ENCODE peak calls at places on chromosomes 6 and 20, in four cellular contexts. One of them, this sample, is unnamed.

GRCh38 chr6:166935353-166935752 is 21.0 kb downstream of the RNASET2 start:
- DNase-seq in thyroid gland: no peak
- DNase-seq in brain microvascular endothelial cell: no peak
- DNase-seq in astrocyte of the cerebellum: no peak
- DNase-seq in this sample: peak; percentile 50

GRCh38 chr6:153058291-153058690 is 55.8 kb upstream of the MTRF1L start:
- DNase-seq in thyroid gland: no peak
- DNase-seq in brain microvascular endothelial cell: no peak
- DNase-seq in astrocyte of the cerebellum: peak; percentile 46
- DNase-seq in this sample: no peak

GRCh38 chr20:25749667-25750066 is 53.0 kb upstream of the ZNF337 start:
- DNase-seq in thyroid gland: no peak
- DNase-seq in brain microvascular endothelial cell: no peak
- DNase-seq in astrocyte of the cerebellum: no peak
- DNase-seq in this sample: no peak

GRCh38 chr20:63930971-63931553 is 25.2 kb downstream of the UCKL1 start:
- DNase-seq in thyroid gland: no peak
- DNase-seq in brain microvascular endothelial cell: no peak
- DNase-seq in astrocyte of the cerebellum: no peak
- DNase-seq in this sample: no peak

GRCh38 chr6:20292905-20293304 is 80.6 kb upstream of the MBOAT1 start:
- DNase-seq in thyroid gland: no peak
- DNase-seq in brain microvascular endothelial cell: no peak
- DNase-seq in astrocyte of the cerebellum: no peak
- DNase-seq in this sample: no peak

GRCh38 chr20:60123652-60124051 is 165.4 kb downstream of the CDH26 start:
- DNase-seq in thyroid gland: no peak
- DNase-seq in brain microvascular endothelial cell: no peak
- DNase-seq in astrocyte of the cerebellum: no peak
- DNase-seq in this sample: no peak

GRCh38 chr6:139764498-139764986 is 390.1 kb upstream of the CITED2 start:
- DNase-seq in thyroid gland: no peak
- DNase-seq in brain microvascular endothelial cell: peak; percentile 95
- DNase-seq in astrocyte of the cerebellum: peak; percentile 83
- DNase-seq in this sample: no peak

GRCh38 chr6:24441599-24441904 is 38.8 kb downstream of the MRS2 start:
- DNase-seq in thyroid gland: no peak
- DNase-seq in brain microvascular endothelial cell: no peak
- DNase-seq in astrocyte of the cerebellum: no peak
- DNase-seq in this sample: no peak

GRCh38 chr20:40961686-40962640 is 66.7 kb upstream of the TOP1 start:
- DNase-seq in thyroid gland: no peak
- DNase-seq in brain microvascular endothelial cell: no peak
- DNase-seq in astrocyte of the cerebellum: no peak
- DNase-seq in this sample: no peak

GRCh38 chr20:55693646-55694045 is 311.7 kb downstream of the CBLN4 start:
- DNase-seq in thyroid gland: no peak
- DNase-seq in brain microvascular endothelial cell: no peak
- DNase-seq in astrocyte of the cerebellum: no peak
- DNase-seq in this sample: no peak

GRCh38 chr20:420169-420620 is 12.1 kb downstream of the RBCK1 start:
- DNase-seq in thyroid gland: no peak
- DNase-seq in brain microvascular endothelial cell: no peak
- DNase-seq in astrocyte of the cerebellum: no peak
- DNase-seq in this sample: no peak

GRCh38 chr6:72461144-72461543 is 160.7 kb upstream of the KCNQ5 start:
- DNase-seq in thyroid gland: no peak
- DNase-seq in brain microvascular endothelial cell: peak; percentile 23
- DNase-seq in astrocyte of the cerebellum: peak; percentile 89
- DNase-seq in this sample: no peak

GRCh38 chr6:53466257-53466656 is 78.6 kb downstream of the GCLC start:
- DNase-seq in thyroid gland: no peak
- DNase-seq in brain microvascular endothelial cell: no peak
- DNase-seq in astrocyte of the cerebellum: no peak
- DNase-seq in this sample: no peak

GRCh38 chr20:61812121-61812520 is 253.6 kb downstream of the TAF4 start:
- DNase-seq in thyroid gland: no peak
- DNase-seq in brain microvascular endothelial cell: no peak
- DNase-seq in astrocyte of the cerebellum: no peak
- DNase-seq in this sample: no peak

GRCh38 chr6:116779569-116780164 is 14.1 kb upstream of the FAM162B start:
- DNase-seq in thyroid gland: no peak
- DNase-seq in brain microvascular endothelial cell: no peak
- DNase-seq in astrocyte of the cerebellum: peak; percentile 38
- DNase-seq in this sample: no peak

GRCh38 chr20:59351148-59352040 is 51.0 kb downstream of the EDN3 start:
- DNase-seq in thyroid gland: no peak
- DNase-seq in brain microvascular endothelial cell: no peak
- DNase-seq in astrocyte of the cerebellum: no peak
- DNase-seq in this sample: no peak

GRCh38 chr6:166106076-166106686 is 61.5 kb downstream of the TBXT start:
- DNase-seq in thyroid gland: peak; percentile 79
- DNase-seq in brain microvascular endothelial cell: peak; percentile 74
- DNase-seq in astrocyte of the cerebellum: peak; percentile 59
- DNase-seq in this sample: peak; percentile 78

GRCh38 chr6:51614725-51615124 is 472.7 kb downstream of the PKHD1 start:
- DNase-seq in thyroid gland: no peak
- DNase-seq in brain microvascular endothelial cell: no peak
- DNase-seq in astrocyte of the cerebellum: no peak
- DNase-seq in this sample: no peak

GRCh38 chr6:34331361-34332050 is 61.0 kb downstream of the NUDT3 start:
- DNase-seq in thyroid gland: no peak
- DNase-seq in brain microvascular endothelial cell: peak; percentile 14
- DNase-seq in astrocyte of the cerebellum: no peak
- DNase-seq in this sample: no peak

GRCh38 chr20:59628171-59628570 is 23.8 kb downstream of the PHACTR3 start:
- DNase-seq in thyroid gland: no peak
- DNase-seq in brain microvascular endothelial cell: no peak
- DNase-seq in astrocyte of the cerebellum: no peak
- DNase-seq in this sample: no peak

GRCh38 chr6:148193063-148193680 is 149.5 kb upstream of the SASH1 start:
- DNase-seq in thyroid gland: peak; percentile 84
- DNase-seq in brain microvascular endothelial cell: no peak
- DNase-seq in astrocyte of the cerebellum: no peak
- DNase-seq in this sample: no peak

GRCh38 chr6:4965506-4966389 is 38.1 kb downstream of the RPP40 start:
- DNase-seq in thyroid gland: no peak
- DNase-seq in brain microvascular endothelial cell: no peak
- DNase-seq in astrocyte of the cerebellum: no peak
- DNase-seq in this sample: no peak

GRCh38 chr6:108944707-108945685 is 96.8 kb downstream of the ARMC2 start:
- DNase-seq in thyroid gland: no peak
- DNase-seq in brain microvascular endothelial cell: peak; percentile 79
- DNase-seq in astrocyte of the cerebellum: peak; percentile 90
- DNase-seq in this sample: no peak

GRCh38 chr20:31715766-31716165 is 6.9 kb downstream of the BCL2L1 start:
- DNase-seq in thyroid gland: no peak
- DNase-seq in brain microvascular endothelial cell: no peak
- DNase-seq in astrocyte of the cerebellum: no peak
- DNase-seq in this sample: no peak

GRCh38 chr20:31716818-31717477 is 5.7 kb downstream of the BCL2L1 start:
- DNase-seq in thyroid gland: no peak
- DNase-seq in brain microvascular endothelial cell: no peak
- DNase-seq in astrocyte of the cerebellum: no peak
- DNase-seq in this sample: no peak

GRCh38 chr20:31718952-31719643 is 3.6 kb downstream of the BCL2L1 start:
- DNase-seq in thyroid gland: peak; percentile 44
- DNase-seq in brain microvascular endothelial cell: no peak
- DNase-seq in astrocyte of the cerebellum: no peak
- DNase-seq in this sample: no peak

GRCh38 chr20:31716351-31716750 is 6.3 kb downstream of the BCL2L1 start:
- DNase-seq in thyroid gland: no peak
- DNase-seq in brain microvascular endothelial cell: no peak
- DNase-seq in astrocyte of the cerebellum: no peak
- DNase-seq in this sample: no peak

DNA sequence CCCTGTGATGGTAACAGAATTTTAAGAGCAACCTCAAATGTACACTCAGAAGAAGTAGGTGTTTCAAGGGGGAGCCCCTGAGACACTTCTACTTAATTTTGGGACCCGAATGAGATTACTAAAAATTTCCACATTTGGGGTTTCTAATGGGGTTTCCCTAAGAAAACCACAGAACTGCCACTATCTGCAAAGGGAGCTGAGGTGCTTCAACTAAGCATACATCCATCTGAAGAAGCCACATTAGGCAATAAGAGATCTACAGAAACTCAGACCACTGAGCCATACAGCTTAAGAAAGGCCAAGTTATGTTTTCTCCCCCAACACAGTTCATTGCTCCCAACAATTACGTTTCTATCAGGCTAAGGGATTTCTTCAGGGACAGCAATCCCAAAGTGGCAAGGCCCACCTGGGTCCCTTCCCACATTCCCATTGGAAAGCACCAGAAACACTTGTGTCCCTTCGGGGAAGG is 5.2 kb downstream of the BCL2L1 start:
- DNase-seq in thyroid gland: no peak
- DNase-seq in brain microvascular endothelial cell: no peak
- DNase-seq in astrocyte of the cerebellum: no peak
- DNase-seq in this sample: no peak
- H3K4me3 ChIP-seq in thyroid gland: no peak overlapping the region
- H3K4me3 ChIP-seq in brain microvascular endothelial cell: no peak overlapping the region
- H3K4me3 ChIP-seq in astrocyte of the cerebellum: peak overlapping the region; percentile 1
- H3K4me3 ChIP-seq in this sample: no peak overlapping the region

GRCh38 chr6:32954983-32955802 is 2.3 kb upstream of the HLA-DMA start:
- DNase-seq in thyroid gland: no peak
- DNase-seq in brain microvascular endothelial cell: no peak
- DNase-seq in astrocyte of the cerebellum: no peak
- DNase-seq in this sample: peak; percentile 25

GRCh38 chr6:32954212-32954745 is 1.4 kb upstream of the HLA-DMA start:
- DNase-seq in thyroid gland: no peak
- DNase-seq in brain microvascular endothelial cell: no peak
- DNase-seq in astrocyte of the cerebellum: no peak
- DNase-seq in this sample: no peak

GRCh38 chr6:32953775-32954174 is 878 bp upstream of the HLA-DMA start:
- DNase-seq in thyroid gland: no peak
- DNase-seq in brain microvascular endothelial cell: no peak
- DNase-seq in astrocyte of the cerebellum: no peak
- DNase-seq in this sample: no peak

GRCh38 chr6:32950449-32950848 is 2.4 kb downstream of the HLA-DMA start:
- DNase-seq in thyroid gland: no peak
- DNase-seq in brain microvascular endothelial cell: no peak
- DNase-seq in astrocyte of the cerebellum: no peak
- DNase-seq in this sample: no peak

GRCh38 chr6:32952817-32953739 is at the start of gene HLA-DMA:
- DNase-seq in thyroid gland: peak; percentile 91
- DNase-seq in brain microvascular endothelial cell: peak; percentile 89
- DNase-seq in astrocyte of the cerebellum: peak; percentile 81
- DNase-seq in this sample: peak; percentile 52
- TF ChIP-seq CTCF in thyroid gland: peak; percentile 83
- TF ChIP-seq CTCF in brain microvascular endothelial cell: peak; percentile 92
- TF ChIP-seq CTCF in astrocyte of the cerebellum: peak; percentile 82
- TF ChIP-seq CTCF in this sample: peak; percentile 77

GRCh38 chr6:127345521-127345920 is 2.1 kb upstream of the ECHDC1 start:
- DNase-seq in thyroid gland: no peak
- DNase-seq in brain microvascular endothelial cell: no peak
- DNase-seq in astrocyte of the cerebellum: no peak
- DNase-seq in this sample: no peak

GRCh38 chr6:127342296-127342945 is 988 bp downstream of the ECHDC1 start:
- DNase-seq in thyroid gland: no peak
- DNase-seq in brain microvascular endothelial cell: peak; percentile 24
- DNase-seq in astrocyte of the cerebellum: no peak
- DNase-seq in this sample: no peak

GRCh38 chr6:127343753-127344659 is 597 bp upstream of the ECHDC1 start:
- DNase-seq in thyroid gland: no peak
- DNase-seq in brain microvascular endothelial cell: peak; percentile 24
- DNase-seq in astrocyte of the cerebellum: no peak
- DNase-seq in this sample: no peak

GRCh38 chr6:127341471-127342202 is 1.8 kb downstream of the ECHDC1 start:
- DNase-seq in thyroid gland: no peak
- DNase-seq in brain microvascular endothelial cell: no peak
- DNase-seq in astrocyte of the cerebellum: no peak
- DNase-seq in this sample: no peak

GRCh38 chr6:127342946-127343752 is at the start of gene ECHDC1:
- DNase-seq in thyroid gland: peak; percentile 62
- DNase-seq in brain microvascular endothelial cell: peak; percentile 54
- DNase-seq in astrocyte of the cerebellum: no peak
- DNase-seq in this sample: peak; percentile 81
- H3K4me3 ChIP-seq in thyroid gland: peak within 1 kb of the TSS; percentile 51
- H3K4me3 ChIP-seq in brain microvascular endothelial cell: peak within 1 kb of the TSS; percentile 88
- H3K4me3 ChIP-seq in astrocyte of the cerebellum: peak within 1 kb of the TSS; percentile 76
- H3K4me3 ChIP-seq in this sample: peak within 1 kb of the TSS; percentile 79

DNA sequence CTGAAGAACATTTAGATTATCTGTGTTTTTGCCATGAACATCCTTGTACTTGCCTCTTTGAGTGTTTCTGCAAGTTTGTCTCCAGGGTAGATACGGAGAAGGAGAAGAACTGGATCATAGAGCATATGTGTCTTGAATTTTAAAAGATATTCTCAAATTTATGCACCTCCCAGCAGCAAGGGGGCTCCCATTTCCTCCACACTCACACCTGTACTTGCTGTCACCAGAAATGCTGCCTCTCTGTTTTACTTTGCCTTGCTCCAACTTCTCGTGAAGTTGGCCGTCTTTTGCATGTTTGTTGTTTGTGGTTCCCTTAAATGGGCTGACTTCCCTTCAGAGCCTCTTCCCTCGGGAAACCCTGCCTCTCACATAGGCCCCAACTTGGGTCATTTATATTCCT is 171.0 kb downstream of the TFAP2C start:
- DNase-seq in thyroid gland: no peak
- DNase-seq in brain microvascular endothelial cell: no peak
- DNase-seq in astrocyte of the cerebellum: no peak
- DNase-seq in this sample: no peak
- TF ChIP-seq CTCF in thyroid gland: no peak
- TF ChIP-seq CTCF in brain microvascular endothelial cell: peak; percentile 16
- TF ChIP-seq CTCF in astrocyte of the cerebellum: no peak
- TF ChIP-seq CTCF in this sample: no peak

DNA sequence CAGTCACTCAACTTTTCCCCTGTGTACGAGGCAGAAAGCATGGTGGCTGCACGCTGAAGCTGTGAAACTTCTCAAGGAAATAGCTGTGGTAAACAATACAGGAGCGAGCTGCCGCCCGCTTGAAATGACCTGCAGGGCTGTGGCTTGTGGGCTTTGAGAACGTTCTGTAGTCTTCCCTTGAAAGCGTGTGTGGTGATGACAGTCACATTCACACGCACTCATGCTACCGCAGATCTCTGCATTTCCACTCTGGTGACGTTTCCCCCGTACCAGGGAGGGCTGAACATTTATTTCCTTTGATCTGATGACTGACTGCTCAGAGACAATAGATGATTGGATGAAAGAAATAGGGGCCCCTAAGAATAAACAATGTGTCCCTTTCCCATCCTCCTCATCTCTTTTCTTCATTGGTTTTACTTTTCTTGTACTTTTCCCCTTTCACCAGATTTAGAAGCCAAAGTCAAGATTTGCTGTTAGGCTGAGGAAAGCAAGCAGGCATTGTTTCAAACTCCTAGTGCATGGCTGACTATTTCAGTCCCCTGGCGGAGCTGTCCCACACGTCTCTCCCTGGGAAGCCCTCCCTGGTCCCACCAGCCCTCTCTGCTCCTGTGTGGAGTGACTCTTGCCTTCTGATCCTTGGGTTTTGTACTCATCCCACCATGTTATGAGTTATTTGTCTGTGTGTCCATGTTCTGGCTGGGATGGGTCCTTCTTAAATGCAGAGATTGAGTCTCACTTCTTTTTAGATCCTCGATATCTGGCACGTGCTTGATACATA is 3.9 kb downstream of the SYTL3 start:
- DNase-seq in thyroid gland: no peak
- DNase-seq in brain microvascular endothelial cell: no peak
- DNase-seq in astrocyte of the cerebellum: peak; percentile 55
- DNase-seq in this sample: no peak
- H3K4me3 ChIP-seq in thyroid gland: no peak overlapping the region
- H3K4me3 ChIP-seq in brain microvascular endothelial cell: no peak overlapping the region
- H3K4me3 ChIP-seq in astrocyte of the cerebellum: no peak overlapping the region
- H3K4me3 ChIP-seq in this sample: no peak overlapping the region